ENCODE peak calls at places on chromosomes 11 and 22, in eight cellular contexts. V is stomach, U is endothelial cell of umbilical vein, Y is transverse colon, Z is HCT116, S is upper lobe of left lung, G is breast epithelium, M is GM23338. O is an unnamed sample. For H3K4me1, the result is how much of the 10 kb centered on the place peaks cover.

GRCh38 chr11:119316729-119317591 is at the start of gene MCAM:
- DNase-seq in M (peak), Z (no peak), S (no peak), Y (no peak), G (no peak), V (no peak), U (peak), O (no peak)

GRCh38 chr11:123357990-123358827 is 71.9 kb upstream of the GRAMD1B start:
- DNase-seq in Y (peak), G (no peak), U (no peak), M (peak), V (no peak), Z (no peak), S (no peak), O (no peak)

GRCh38 chr11:134890446-134890845 is 478.4 kb upstream of the B3GAT1 start:
- DNase-seq in G (no peak), Z (no peak), V (no peak), Y (no peak), U (no peak), S (no peak), M (no peak), O (no peak)

GRCh38 chr11:123454060-123454651 is 24.1 kb downstream of the GRAMD1B start:
- DNase-seq in V (no peak), U (peak), Y (peak), S (no peak), Z (peak), G (no peak), M (no peak), O (no peak)

GRCh38 chr11:64536396-64536935 is 54.6 kb upstream of the SLC22A12 start:
- DNase-seq in V (no peak), Y (no peak), G (no peak), M (no peak), S (no peak), Z (no peak), U (no peak), O (no peak)

GRCh38 chr22:43955883-43956286 is 643 bp downstream of the SAMM50 start:
- DNase-seq in V (no peak), G (no peak), M (peak), Y (no peak), U (no peak), S (no peak), Z (no peak), O (no peak)

GRCh38 chr11:87290304-87290922 is 252.7 kb downstream of the TMEM135 start:
- DNase-seq in Z (peak), Y (no peak), S (no peak), G (no peak), M (peak), V (no peak), U (peak), O (no peak)

GRCh38 chr22:36726007-36726380 is 22.4 kb upstream of the CACNG2 start:
- DNase-seq in M (no peak), G (peak), S (no peak), Z (no peak), V (no peak), U (no peak), Y (no peak), O (no peak)

GRCh38 chr22:36191106-36191836 is 10.3 kb downstream of the APOL4 start:
- DNase-seq in G (no peak), Y (peak), Z (no peak), V (no peak), S (no peak), U (no peak), M (no peak), O (no peak)

GRCh38 chr22:46774456-46775363 is 12.3 kb downstream of the TBC1D22A start:
- DNase-seq in Y (no peak), U (no peak), S (no peak), M (no peak), G (no peak), Z (no peak), V (no peak), O (no peak)
- TF ChIP-seq POLR2AphosphoS5 in Y (no peak), U (no peak), S (no peak), M (no peak), G (no peak), Z (no peak), V (no peak), O (no peak)

GRCh38 chr11:121446752-121447156 is 5.4 kb upstream of the SORL1 start:
- DNase-seq in M (peak), S (no peak), V (no peak), Y (no peak), U (peak), Z (no peak), G (no peak), O (no peak)
- TF ChIP-seq CTCF in M (peak), S (no peak), V (no peak), Y (no peak), U (no peak), Z (peak), G (no peak), O (peak)

GRCh38 chr22:17109113-17109865 is 11.9 kb downstream of the TMEM121B start:
- DNase-seq in V (no peak), Z (no peak), G (no peak), U (no peak), S (no peak), M (no peak), Y (no peak), O (no peak)

GRCh38 chr22:17110791-17111550 is 10.2 kb downstream of the TMEM121B start:
- DNase-seq in Y (no peak), Z (no peak), S (no peak), V (no peak), G (no peak), M (no peak), U (no peak), O (no peak)

GRCh38 chr22:17108256-17109112 is 12.7 kb downstream of the TMEM121B start:
- DNase-seq in V (no peak), M (no peak), G (no peak), U (no peak), Z (no peak), Y (no peak), S (no peak), O (no peak)

GRCh38 chr22:17107547-17107810 is 13.7 kb downstream of the TMEM121B start:
- DNase-seq in M (no peak), V (no peak), Z (no peak), Y (no peak), G (no peak), S (no peak), U (no peak), O (no peak)

DNA sequence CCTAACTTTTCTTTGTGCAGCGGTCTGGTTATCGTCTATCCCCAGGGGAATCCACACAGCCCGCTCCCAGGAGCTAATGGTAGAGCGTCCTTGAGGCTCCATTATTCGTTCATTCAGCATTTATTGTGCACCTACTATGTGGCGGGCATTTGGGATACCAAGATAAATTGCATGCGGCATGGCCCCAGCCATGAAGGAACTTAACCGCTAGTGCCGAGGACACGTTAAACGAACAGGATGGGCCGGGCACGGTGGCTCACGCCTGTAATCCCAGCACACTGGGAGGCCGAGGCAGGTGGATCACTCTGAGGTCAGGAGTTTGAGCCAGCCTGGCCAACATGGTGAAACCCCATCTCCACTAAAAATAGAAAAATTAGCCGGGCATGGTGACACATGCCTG is 11.2 kb downstream of the TMEM121B start:
- DNase-seq in V (no peak), G (no peak), U (no peak), S (no peak), M (no peak), Z (no peak), Y (no peak), O (no peak)
- H3K4me1 ChIP-seq in V (under half), G (under half), U (under half), S (under half), M (under half), Z (under half), Y (under half), O (under half)

DNA sequence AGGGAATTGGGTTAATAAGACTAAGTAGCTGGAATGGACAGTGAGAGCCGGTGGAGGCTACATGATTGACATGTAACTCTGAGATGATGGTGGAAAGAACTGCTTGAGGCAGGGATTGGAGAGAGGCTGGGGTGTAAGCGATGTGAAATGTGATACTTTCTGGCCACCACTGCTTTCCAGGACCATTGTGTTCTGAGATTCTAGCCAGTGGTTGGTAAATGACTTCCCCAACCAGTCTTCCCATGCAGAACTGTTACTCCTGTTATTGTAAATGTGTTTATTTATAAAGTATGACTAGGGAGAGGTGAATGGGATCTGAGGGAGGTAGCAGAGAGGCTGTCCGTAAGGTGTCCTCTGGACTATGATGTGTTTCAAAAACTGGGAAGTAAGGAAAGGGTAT is 18.1 kb downstream of the EXT2 start:
- DNase-seq in U (no peak), G (no peak), M (no peak), V (no peak), S (no peak), Y (no peak), Z (no peak), O (no peak)
- TF ChIP-seq POLR2AphosphoS5 in U (no peak), G (no peak), M (no peak), V (no peak), S (no peak), Y (no peak), Z (no peak), O (no peak)

GRCh38 chr11:85742348-85742747 is 56.4 kb upstream of the CCDC89 start:
- DNase-seq in U (no peak), V (no peak), M (no peak), Y (no peak), S (no peak), Z (no peak), G (no peak), O (no peak)

GRCh38 chr11:85740464-85741400 is 54.7 kb upstream of the CCDC89 start:
- DNase-seq in U (no peak), V (no peak), S (no peak), G (no peak), M (no peak), Y (no peak), Z (no peak), O (no peak)

GRCh38 chr11:85736121-85736520 is 50.1 kb upstream of the CCDC89 start:
- DNase-seq in Z (no peak), V (no peak), U (peak), G (no peak), S (no peak), M (no peak), Y (no peak), O (no peak)

GRCh38 chr11:85732968-85733367 is 47.0 kb upstream of the CCDC89 start:
- DNase-seq in U (no peak), S (no peak), V (no peak), G (no peak), M (no peak), Z (no peak), Y (no peak), O (no peak)

GRCh38 chr11:85737738-85738137 is 51.7 kb upstream of the CCDC89 start:
- DNase-seq in Y (peak), U (no peak), V (no peak), M (no peak), Z (no peak), S (no peak), G (no peak), O (no peak)
- TF ChIP-seq CTCF in Y (no peak), U (no peak), V (no peak), M (no peak), Z (no peak), S (no peak), G (no peak), O (no peak)

DNA sequence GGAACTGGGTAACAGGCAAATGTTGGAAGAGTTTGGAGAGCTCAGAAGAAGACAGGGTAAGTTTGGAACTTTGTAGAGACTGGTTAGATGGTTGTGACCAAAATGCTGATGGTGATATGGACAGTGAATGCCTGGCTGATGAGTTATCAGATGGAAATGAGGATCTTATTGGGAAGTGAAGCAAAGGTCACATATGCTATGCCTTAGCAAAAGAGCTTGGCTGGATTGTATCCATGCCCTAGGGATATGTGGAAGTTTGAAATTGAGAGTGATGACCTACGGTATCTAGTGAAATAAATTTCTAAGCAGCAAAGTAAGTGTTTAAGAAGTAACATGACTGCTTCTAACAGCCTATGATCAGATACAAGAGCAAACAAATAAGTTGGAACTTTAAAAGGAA is 17.8 kb downstream of the BBOX1 start:
- DNase-seq in M (no peak), S (no peak), G (no peak), V (no peak), Z (no peak), Y (no peak), U (no peak), O (no peak)
- H3K4me1 ChIP-seq in M (under half), S (under half), G (under half), V (under half), Z (under half), Y (under half), U (under half), O (under half)